ENCODE peak calls at places on chromosomes 11 and 22, in five cellular contexts. One of them, this sample, is unnamed.

GRCh38 chr22:38314140-38314991 is 2.9 kb downstream of the CSNK1E start:
- DNase-seq in ureter: no peak
- DNase-seq in anterior cingulate cortex: no peak
- DNase-seq in activated CD4-positive, CD25-positive, alpha-beta regulatory T cell treated with anti-CD3 and anti-CD28 coated beads, Interleukin-2, amount 50 U/mL, for 72 hours: no peak
- DNase-seq in astrocyte of the spinal cord: peak; percentile 60
- DNase-seq in this sample: no peak

GRCh38 chr11:15969701-15970329 is 386.5 kb downstream of the SOX6 start:
- DNase-seq in ureter: no peak
- DNase-seq in anterior cingulate cortex: no peak
- DNase-seq in activated CD4-positive, CD25-positive, alpha-beta regulatory T cell treated with anti-CD3 and anti-CD28 coated beads, Interleukin-2, amount 50 U/mL, for 72 hours: no peak
- DNase-seq in astrocyte of the spinal cord: peak; percentile 70
- DNase-seq in this sample: no peak

GRCh38 chr22:47616396-47617020 is 854.1 kb downstream of the TBC1D22A start:
- DNase-seq in ureter: peak; percentile 32
- DNase-seq in anterior cingulate cortex: no peak
- DNase-seq in activated CD4-positive, CD25-positive, alpha-beta regulatory T cell treated with anti-CD3 and anti-CD28 coated beads, Interleukin-2, amount 50 U/mL, for 72 hours: no peak
- DNase-seq in astrocyte of the spinal cord: no peak
- DNase-seq in this sample: no peak

GRCh38 chr22:43409800-43410199 is 2.0 kb upstream of the MPPED1 start:
- DNase-seq in ureter: no peak
- DNase-seq in anterior cingulate cortex: no peak
- DNase-seq in activated CD4-positive, CD25-positive, alpha-beta regulatory T cell treated with anti-CD3 and anti-CD28 coated beads, Interleukin-2, amount 50 U/mL, for 72 hours: no peak
- DNase-seq in astrocyte of the spinal cord: no peak
- DNase-seq in this sample: no peak

GRCh38 chr11:119756169-119756568 is 27.2 kb upstream of the NECTIN1 start:
- DNase-seq in ureter: no peak
- DNase-seq in anterior cingulate cortex: no peak
- DNase-seq in activated CD4-positive, CD25-positive, alpha-beta regulatory T cell treated with anti-CD3 and anti-CD28 coated beads, Interleukin-2, amount 50 U/mL, for 72 hours: no peak
- DNase-seq in astrocyte of the spinal cord: no peak
- DNase-seq in this sample: no peak

GRCh38 chr22:29799217-29799680 is 32.1 kb downstream of the UQCR10 start:
- DNase-seq in ureter: peak; percentile 94
- DNase-seq in anterior cingulate cortex: peak; percentile 87
- DNase-seq in activated CD4-positive, CD25-positive, alpha-beta regulatory T cell treated with anti-CD3 and anti-CD28 coated beads, Interleukin-2, amount 50 U/mL, for 72 hours: no peak
- DNase-seq in astrocyte of the spinal cord: peak; percentile 85
- DNase-seq in this sample: no peak

GRCh38 chr11:131671764-131672163 is 301.3 kb downstream of the NTM start:
- DNase-seq in ureter: no peak
- DNase-seq in anterior cingulate cortex: peak; percentile 59
- DNase-seq in activated CD4-positive, CD25-positive, alpha-beta regulatory T cell treated with anti-CD3 and anti-CD28 coated beads, Interleukin-2, amount 50 U/mL, for 72 hours: no peak
- DNase-seq in astrocyte of the spinal cord: no peak
- DNase-seq in this sample: no peak

GRCh38 chr22:30270841-30271240 is 4.2 kb upstream of the OSM start:
- DNase-seq in ureter: no peak
- DNase-seq in anterior cingulate cortex: peak; percentile 68
- DNase-seq in activated CD4-positive, CD25-positive, alpha-beta regulatory T cell treated with anti-CD3 and anti-CD28 coated beads, Interleukin-2, amount 50 U/mL, for 72 hours: no peak
- DNase-seq in astrocyte of the spinal cord: peak; percentile 60
- DNase-seq in this sample: no peak

GRCh38 chr11:42329930-42330555 is 870.6 kb upstream of the LRRC4C start:
- DNase-seq in ureter: no peak
- DNase-seq in anterior cingulate cortex: no peak
- DNase-seq in activated CD4-positive, CD25-positive, alpha-beta regulatory T cell treated with anti-CD3 and anti-CD28 coated beads, Interleukin-2, amount 50 U/mL, for 72 hours: no peak
- DNase-seq in astrocyte of the spinal cord: peak; percentile 27
- DNase-seq in this sample: no peak

GRCh38 chr22:27919943-27920755 is 1.1 kb upstream of the PITPNB start:
- DNase-seq in ureter: no peak
- DNase-seq in anterior cingulate cortex: no peak
- DNase-seq in activated CD4-positive, CD25-positive, alpha-beta regulatory T cell treated with anti-CD3 and anti-CD28 coated beads, Interleukin-2, amount 50 U/mL, for 72 hours: no peak
- DNase-seq in astrocyte of the spinal cord: peak; percentile 65
- DNase-seq in this sample: no peak

GRCh38 chr11:48055292-48056132 is 75.2 kb downstream of the PTPRJ start:
- DNase-seq in ureter: peak; percentile 74
- DNase-seq in anterior cingulate cortex: no peak
- DNase-seq in activated CD4-positive, CD25-positive, alpha-beta regulatory T cell treated with anti-CD3 and anti-CD28 coated beads, Interleukin-2, amount 50 U/mL, for 72 hours: peak; percentile 59
- DNase-seq in astrocyte of the spinal cord: peak; percentile 87
- DNase-seq in this sample: peak; percentile 15

GRCh38 chr11:44943118-44943517 is 7.6 kb downstream of the TP53I11 start:
- DNase-seq in ureter: no peak
- DNase-seq in anterior cingulate cortex: no peak
- DNase-seq in activated CD4-positive, CD25-positive, alpha-beta regulatory T cell treated with anti-CD3 and anti-CD28 coated beads, Interleukin-2, amount 50 U/mL, for 72 hours: no peak
- DNase-seq in astrocyte of the spinal cord: no peak
- DNase-seq in this sample: peak; percentile 27

GRCh38 chr11:119195680-119196079 is 10.4 kb downstream of the NHERF4 start:
- DNase-seq in ureter: no peak
- DNase-seq in anterior cingulate cortex: no peak
- DNase-seq in activated CD4-positive, CD25-positive, alpha-beta regulatory T cell treated with anti-CD3 and anti-CD28 coated beads, Interleukin-2, amount 50 U/mL, for 72 hours: no peak
- DNase-seq in astrocyte of the spinal cord: peak; percentile 57
- DNase-seq in this sample: no peak

GRCh38 chr11:25733777-25734176 is 598.2 kb upstream of the ANO3 start:
- DNase-seq in ureter: no peak
- DNase-seq in anterior cingulate cortex: no peak
- DNase-seq in activated CD4-positive, CD25-positive, alpha-beta regulatory T cell treated with anti-CD3 and anti-CD28 coated beads, Interleukin-2, amount 50 U/mL, for 72 hours: no peak
- DNase-seq in astrocyte of the spinal cord: no peak
- DNase-seq in this sample: no peak

GRCh38 chr11:63814383-63814736 is 1.1 kb downstream of the SPINDOC start:
- DNase-seq in ureter: no peak
- DNase-seq in anterior cingulate cortex: no peak
- DNase-seq in activated CD4-positive, CD25-positive, alpha-beta regulatory T cell treated with anti-CD3 and anti-CD28 coated beads, Interleukin-2, amount 50 U/mL, for 72 hours: no peak
- DNase-seq in astrocyte of the spinal cord: no peak
- DNase-seq in this sample: no peak

GRCh38 chr11:66718320-66718971 is 10.6 kb downstream of the SPTBN2 start:
- DNase-seq in ureter: peak; percentile 75
- DNase-seq in anterior cingulate cortex: no peak
- DNase-seq in activated CD4-positive, CD25-positive, alpha-beta regulatory T cell treated with anti-CD3 and anti-CD28 coated beads, Interleukin-2, amount 50 U/mL, for 72 hours: no peak
- DNase-seq in astrocyte of the spinal cord: no peak
- DNase-seq in this sample: no peak

GRCh38 chr11:116501728-116502127 is 271.1 kb downstream of the BUD13 start:
- DNase-seq in ureter: no peak
- DNase-seq in anterior cingulate cortex: no peak
- DNase-seq in activated CD4-positive, CD25-positive, alpha-beta regulatory T cell treated with anti-CD3 and anti-CD28 coated beads, Interleukin-2, amount 50 U/mL, for 72 hours: no peak
- DNase-seq in astrocyte of the spinal cord: no peak
- DNase-seq in this sample: no peak

GRCh38 chr11:6554828-6555706 is 48.3 kb downstream of the RRP8 start:
- DNase-seq in ureter: no peak
- DNase-seq in anterior cingulate cortex: no peak
- DNase-seq in activated CD4-positive, CD25-positive, alpha-beta regulatory T cell treated with anti-CD3 and anti-CD28 coated beads, Interleukin-2, amount 50 U/mL, for 72 hours: no peak
- DNase-seq in astrocyte of the spinal cord: no peak
- DNase-seq in this sample: no peak

GRCh38 chr11:15278129-15278528 is 163.4 kb downstream of the INSC start:
- DNase-seq in ureter: no peak
- DNase-seq in anterior cingulate cortex: no peak
- DNase-seq in activated CD4-positive, CD25-positive, alpha-beta regulatory T cell treated with anti-CD3 and anti-CD28 coated beads, Interleukin-2, amount 50 U/mL, for 72 hours: no peak
- DNase-seq in astrocyte of the spinal cord: peak; percentile 13
- DNase-seq in this sample: no peak

GRCh38 chr11:128342511-128343133 is 244.7 kb downstream of the ETS1 start:
- DNase-seq in ureter: no peak
- DNase-seq in anterior cingulate cortex: no peak
- DNase-seq in activated CD4-positive, CD25-positive, alpha-beta regulatory T cell treated with anti-CD3 and anti-CD28 coated beads, Interleukin-2, amount 50 U/mL, for 72 hours: peak; percentile 64
- DNase-seq in astrocyte of the spinal cord: peak; percentile 76
- DNase-seq in this sample: peak; percentile 48

GRCh38 chr22:35894937-35895708 is 133.5 kb downstream of the RBFOX2 start:
- DNase-seq in ureter: peak; percentile 54
- DNase-seq in anterior cingulate cortex: no peak
- DNase-seq in activated CD4-positive, CD25-positive, alpha-beta regulatory T cell treated with anti-CD3 and anti-CD28 coated beads, Interleukin-2, amount 50 U/mL, for 72 hours: no peak
- DNase-seq in astrocyte of the spinal cord: peak; percentile 61
- DNase-seq in this sample: no peak

GRCh38 chr11:94501522-94501921 is 7.7 kb downstream of the ANKRD49 start:
- DNase-seq in ureter: no peak
- DNase-seq in anterior cingulate cortex: no peak
- DNase-seq in activated CD4-positive, CD25-positive, alpha-beta regulatory T cell treated with anti-CD3 and anti-CD28 coated beads, Interleukin-2, amount 50 U/mL, for 72 hours: no peak
- DNase-seq in astrocyte of the spinal cord: no peak
- DNase-seq in this sample: no peak

GRCh38 chr11:47715082-47715669 is at the start of gene AGBL2:
- DNase-seq in ureter: peak; percentile 75
- DNase-seq in anterior cingulate cortex: peak; percentile 33
- DNase-seq in activated CD4-positive, CD25-positive, alpha-beta regulatory T cell treated with anti-CD3 and anti-CD28 coated beads, Interleukin-2, amount 50 U/mL, for 72 hours: peak; percentile 83
- DNase-seq in astrocyte of the spinal cord: peak; percentile 53
- DNase-seq in this sample: peak; percentile 76

GRCh38 chr11:12134239-12134590 is 23.8 kb downstream of the MICAL2 start:
- DNase-seq in ureter: peak; percentile 58
- DNase-seq in anterior cingulate cortex: no peak
- DNase-seq in activated CD4-positive, CD25-positive, alpha-beta regulatory T cell treated with anti-CD3 and anti-CD28 coated beads, Interleukin-2, amount 50 U/mL, for 72 hours: no peak
- DNase-seq in astrocyte of the spinal cord: no peak
- DNase-seq in this sample: no peak

GRCh38 chr11:93784935-93785360 is 866 bp downstream of the MED17 start:
- DNase-seq in ureter: no peak
- DNase-seq in anterior cingulate cortex: no peak
- DNase-seq in activated CD4-positive, CD25-positive, alpha-beta regulatory T cell treated with anti-CD3 and anti-CD28 coated beads, Interleukin-2, amount 50 U/mL, for 72 hours: no peak
- DNase-seq in astrocyte of the spinal cord: no peak
- DNase-seq in this sample: no peak

GRCh38 chr11:44868021-44868420 is 82.7 kb downstream of the TP53I11 start:
- DNase-seq in ureter: no peak
- DNase-seq in anterior cingulate cortex: no peak
- DNase-seq in activated CD4-positive, CD25-positive, alpha-beta regulatory T cell treated with anti-CD3 and anti-CD28 coated beads, Interleukin-2, amount 50 U/mL, for 72 hours: no peak
- DNase-seq in astrocyte of the spinal cord: no peak
- DNase-seq in this sample: no peak